ENCODE peak calls at places on chromosomes 6 and 20, in five cellular contexts. One of them, this sample, is unnamed.

GRCh38 chr20:38872036-38872435 is 54.2 kb upstream of the FAM83D start:
- DNase-seq in HepG2: no peak
- DNase-seq in GM12878: no peak
- DNase-seq in SK-N-SH: no peak
- DNase-seq in K562: no peak
- DNase-seq in this sample: no peak

GRCh38 chr20:64064145-64064698 is 1.2 kb downstream of the TCEA2 start:
- DNase-seq in HepG2: no peak
- DNase-seq in GM12878: no peak
- DNase-seq in SK-N-SH: no peak
- DNase-seq in K562: no peak
- DNase-seq in this sample: no peak

GRCh38 chr20:23783447-23783846 is 32.7 kb upstream of the CST1 start:
- DNase-seq in K562: no peak
- DNase-seq in HepG2: no peak
- DNase-seq in GM12878: no peak
- DNase-seq in SK-N-SH: no peak
- DNase-seq in this sample: no peak

GRCh38 chr6:26272171-26272631 is 92.8 kb upstream of the BTN3A2 start:
- DNase-seq in HepG2: no peak
- DNase-seq in GM12878: no peak
- DNase-seq in K562: no peak
- DNase-seq in SK-N-SH: no peak
- DNase-seq in this sample: no peak

GRCh38 chr20:50274570-50275430 is 84.2 kb downstream of the CEBPB start:
- DNase-seq in K562: no peak
- DNase-seq in SK-N-SH: no peak
- DNase-seq in HepG2: peak; percentile 85
- DNase-seq in GM12878: no peak
- DNase-seq in this sample: no peak

GRCh38 chr6:144922120-144922722 is 637.1 kb downstream of the UTRN start:
- DNase-seq in SK-N-SH: peak; percentile 38
- DNase-seq in HepG2: no peak
- DNase-seq in GM12878: no peak
- DNase-seq in K562: no peak
- DNase-seq in this sample: no peak

GRCh38 chr20:60224914-60225313 is 266.7 kb downstream of the CDH26 start:
- DNase-seq in GM12878: no peak
- DNase-seq in K562: peak; percentile 56
- DNase-seq in SK-N-SH: peak; percentile 52
- DNase-seq in HepG2: peak; percentile 38
- DNase-seq in this sample: peak; percentile 57

GRCh38 chr6:52876056-52876787 is 33.3 kb downstream of the GSTA3 start:
- DNase-seq in GM12878: no peak
- DNase-seq in HepG2: peak; percentile 18
- DNase-seq in K562: no peak
- DNase-seq in SK-N-SH: no peak
- DNase-seq in this sample: no peak

GRCh38 chr20:25020901-25021301 is 28.4 kb upstream of the APMAP start:
- DNase-seq in HepG2: no peak
- DNase-seq in GM12878: no peak
- DNase-seq in K562: no peak
- DNase-seq in SK-N-SH: no peak
- DNase-seq in this sample: no peak

GRCh38 chr6:31135710-31136109 is 3.2 kb downstream of the PSORS1C2 start:
- DNase-seq in K562: no peak
- DNase-seq in SK-N-SH: no peak
- DNase-seq in HepG2: no peak
- DNase-seq in GM12878: no peak
- DNase-seq in this sample: no peak

GRCh38 chr6:74713941-74714340 is 491.9 kb downstream of the COL12A1 start:
- DNase-seq in HepG2: no peak
- DNase-seq in GM12878: no peak
- DNase-seq in SK-N-SH: no peak
- DNase-seq in K562: no peak
- DNase-seq in this sample: no peak

GRCh38 chr20:8536219-8536618 is 404.2 kb downstream of the PLCB1 start:
- DNase-seq in GM12878: no peak
- DNase-seq in HepG2: no peak
- DNase-seq in K562: no peak
- DNase-seq in SK-N-SH: no peak
- DNase-seq in this sample: no peak

GRCh38 chr6:797479-798077 is 104.6 kb upstream of the EXOC2 start:
- DNase-seq in K562: peak; percentile 48
- DNase-seq in GM12878: no peak
- DNase-seq in SK-N-SH: peak; percentile 36
- DNase-seq in HepG2: peak; percentile 45
- DNase-seq in this sample: peak; percentile 62

GRCh38 chr6:21404577-21404976 is 189.0 kb upstream of the SOX4 start:
- DNase-seq in HepG2: no peak
- DNase-seq in K562: no peak
- DNase-seq in SK-N-SH: no peak
- DNase-seq in GM12878: no peak
- DNase-seq in this sample: no peak

GRCh38 chr6:34240329-34241248 is 3.9 kb downstream of the HMGA1 start:
- DNase-seq in K562: no peak
- DNase-seq in HepG2: no peak
- DNase-seq in GM12878: no peak
- DNase-seq in SK-N-SH: no peak
- DNase-seq in this sample: no peak

GRCh38 chr6:28353981-28354676 is 4.4 kb downstream of the ZKSCAN3 start:
- DNase-seq in HepG2: no peak
- DNase-seq in SK-N-SH: no peak
- DNase-seq in K562: peak; percentile 47
- DNase-seq in GM12878: no peak
- DNase-seq in this sample: peak; percentile 82

GRCh38 chr6:110034637-110035096 is 56.6 kb downstream of the GPR6 start:
- DNase-seq in GM12878: no peak
- DNase-seq in SK-N-SH: no peak
- DNase-seq in HepG2: no peak
- DNase-seq in K562: no peak
- DNase-seq in this sample: no peak

GRCh38 chr6:54860739-54861138 is 14.2 kb downstream of the FAM83B start:
- DNase-seq in K562: no peak
- DNase-seq in GM12878: no peak
- DNase-seq in HepG2: no peak
- DNase-seq in SK-N-SH: no peak
- DNase-seq in this sample: no peak

GRCh38 chr6:110282412-110282811 is 75.7 kb downstream of the METTL24 start:
- DNase-seq in GM12878: no peak
- DNase-seq in HepG2: no peak
- DNase-seq in K562: no peak
- DNase-seq in SK-N-SH: no peak
- DNase-seq in this sample: peak; percentile 4

GRCh38 chr6:25833136-25833535 is 1.3 kb upstream of the SLC17A1 start:
- DNase-seq in SK-N-SH: no peak
- DNase-seq in HepG2: peak; percentile 60
- DNase-seq in GM12878: no peak
- DNase-seq in K562: no peak
- DNase-seq in this sample: no peak

GRCh38 chr6:35391240-35391968 is 49.0 kb downstream of the PPARD start:
- DNase-seq in SK-N-SH: no peak
- DNase-seq in HepG2: no peak
- DNase-seq in K562: no peak
- DNase-seq in GM12878: no peak
- DNase-seq in this sample: no peak

GRCh38 chr6:14711056-14711703 is 534.7 kb upstream of the JARID2 start:
- DNase-seq in GM12878: no peak
- DNase-seq in K562: peak; percentile 76
- DNase-seq in HepG2: peak; percentile 28
- DNase-seq in SK-N-SH: peak; percentile 25
- DNase-seq in this sample: peak; percentile 48

GRCh38 chr20:58467572-58468330 is 47.4 kb downstream of the APCDD1L start:
- DNase-seq in K562: no peak
- DNase-seq in GM12878: no peak
- DNase-seq in SK-N-SH: peak; percentile 48
- DNase-seq in HepG2: no peak
- DNase-seq in this sample: no peak

GRCh38 chr20:54013397-54013941 is 56.9 kb downstream of the BCAS1 start:
- DNase-seq in HepG2: no peak
- DNase-seq in SK-N-SH: no peak
- DNase-seq in GM12878: no peak
- DNase-seq in K562: no peak
- DNase-seq in this sample: no peak

GRCh38 chr20:58839991-58840747 is 10.5 kb downstream of the GNAS-AS1 start:
- DNase-seq in GM12878: no peak
- DNase-seq in HepG2: no peak
- DNase-seq in K562: no peak
- DNase-seq in SK-N-SH: no peak
- DNase-seq in this sample: no peak

GRCh38 chr6:158793432-158793831 is 25.7 kb downstream of the EZR start:
- DNase-seq in GM12878: no peak
- DNase-seq in SK-N-SH: peak; percentile 37
- DNase-seq in HepG2: peak; percentile 66
- DNase-seq in K562: peak; percentile 55
- DNase-seq in this sample: peak; percentile 67

GRCh38 chr6:82750570-82750969 is 315.1 kb downstream of the UBE3D start:
- DNase-seq in GM12878: no peak
- DNase-seq in SK-N-SH: no peak
- DNase-seq in HepG2: no peak
- DNase-seq in K562: no peak
- DNase-seq in this sample: no peak

GRCh38 chr20:39108746-39109145 is 146.6 kb downstream of the DHX35 start:
- DNase-seq in K562: no peak
- DNase-seq in GM12878: no peak
- DNase-seq in HepG2: peak; percentile 50
- DNase-seq in SK-N-SH: no peak
- DNase-seq in this sample: no peak

GRCh38 chr20:3250091-3250504 is 11.1 kb upstream of the SLC4A11 start:
- DNase-seq in K562: peak; percentile 47
- DNase-seq in HepG2: peak; percentile 88
- DNase-seq in GM12878: no peak
- DNase-seq in SK-N-SH: no peak
- DNase-seq in this sample: peak; percentile 45

DNA sequence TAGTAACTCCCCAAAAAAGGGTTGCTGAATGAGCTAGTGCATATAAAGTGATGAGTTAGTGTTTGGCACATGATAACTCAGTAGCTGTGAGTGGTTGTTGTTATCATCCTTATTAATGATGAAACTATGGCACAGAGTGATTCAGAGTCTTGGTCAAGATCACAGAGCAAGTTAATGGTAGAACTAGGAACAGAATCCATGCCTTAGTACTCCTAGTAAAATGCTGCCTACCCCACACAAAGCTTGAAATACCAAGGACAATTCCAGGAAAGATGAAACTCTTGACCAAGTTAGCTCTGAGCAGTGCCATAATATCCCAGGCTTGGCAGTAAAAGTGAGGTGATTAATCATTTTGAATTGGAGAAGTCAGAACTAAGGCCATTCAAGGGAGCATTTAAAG is 109.1 kb upstream of the ENPP5 start:
- DNase-seq in K562: no peak
- DNase-seq in SK-N-SH: no peak
- DNase-seq in GM12878: no peak
- DNase-seq in HepG2: no peak
- DNase-seq in this sample: no peak
- TF ChIP-seq JUND in K562: no peak
- TF ChIP-seq JUND in SK-N-SH: no peak
- TF ChIP-seq JUND in GM12878: no peak
- TF ChIP-seq JUND in HepG2: no peak
- TF ChIP-seq JUND in this sample: no peak

DNA sequence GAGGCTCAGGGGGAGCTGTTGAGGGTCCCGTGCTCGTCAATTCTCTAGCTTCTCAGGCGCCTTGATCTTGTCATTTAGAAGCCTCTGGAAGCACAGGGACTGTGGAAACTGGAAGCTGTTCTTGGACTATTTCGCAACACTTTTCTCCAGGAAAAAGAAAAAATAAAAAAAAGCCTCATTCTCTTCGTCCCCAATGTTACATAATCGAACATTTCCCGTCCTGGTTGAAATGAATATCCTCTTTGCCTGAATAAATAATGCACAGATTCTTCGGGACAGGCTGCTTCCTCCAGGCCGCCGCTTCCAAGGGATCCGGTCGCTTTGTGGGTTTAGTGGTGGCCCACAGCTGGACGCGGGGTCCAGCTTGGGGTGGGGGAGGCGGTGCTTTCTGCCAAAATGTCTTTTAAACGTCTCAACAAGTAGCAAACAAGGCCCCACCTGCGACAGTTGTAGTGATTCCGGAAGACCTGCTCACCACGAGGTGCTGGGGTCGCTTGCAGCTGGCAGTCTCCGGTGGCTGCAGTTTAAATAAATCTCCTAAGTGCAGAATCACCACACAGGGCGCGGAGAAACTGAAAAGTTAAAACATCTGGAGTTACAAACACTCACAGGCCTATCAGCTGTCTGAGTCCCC is 125.9 kb upstream of the ESR1 start:
- DNase-seq in SK-N-SH: no peak
- DNase-seq in GM12878: no peak
- DNase-seq in K562: no peak
- DNase-seq in HepG2: peak; percentile 28
- DNase-seq in this sample: no peak
- TF ChIP-seq JUND in SK-N-SH: no peak
- TF ChIP-seq JUND in GM12878: no peak
- TF ChIP-seq JUND in K562: no peak
- TF ChIP-seq JUND in HepG2: no peak
- TF ChIP-seq JUND in this sample: no peak

DNA sequence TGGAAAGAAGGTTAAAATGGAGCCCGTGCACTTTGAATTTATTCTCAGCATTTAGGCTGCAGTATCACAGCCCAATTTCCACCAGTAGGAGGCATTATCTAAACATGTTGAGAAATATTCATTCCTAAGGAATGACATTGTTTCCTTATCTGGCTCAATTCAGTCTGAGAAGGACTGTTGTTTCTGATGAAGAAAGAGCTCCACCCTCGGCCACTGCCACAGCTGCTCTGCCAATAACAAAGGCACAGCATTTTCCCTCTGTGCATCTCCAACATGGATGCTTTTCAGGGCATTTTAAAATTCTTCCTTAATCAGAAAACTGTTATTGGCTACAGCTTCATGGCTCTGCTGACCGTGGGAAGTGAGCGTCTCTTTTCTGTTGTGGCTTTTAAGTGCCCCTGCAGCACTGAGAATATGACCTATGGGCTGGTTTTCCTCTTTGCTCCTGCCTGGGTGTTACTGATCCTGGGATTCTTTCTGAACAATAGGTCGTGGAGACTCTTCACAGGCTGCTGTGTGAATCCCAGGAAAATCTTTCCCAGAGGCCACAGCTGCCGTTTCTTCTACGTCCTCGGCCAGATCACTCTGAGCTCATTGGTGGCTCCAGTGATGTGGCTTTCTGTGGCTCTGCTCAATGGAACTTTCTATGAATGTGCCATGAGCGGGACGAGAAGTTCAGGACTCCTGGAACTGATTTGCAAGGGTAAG is at the start of gene CALHM5:
- DNase-seq in K562: peak; percentile 33
- DNase-seq in GM12878: no peak
- DNase-seq in HepG2: no peak
- DNase-seq in SK-N-SH: no peak
- DNase-seq in this sample: no peak
- TF ChIP-seq JUND in K562: peak; percentile 74
- TF ChIP-seq JUND in GM12878: no peak
- TF ChIP-seq JUND in HepG2: no peak
- TF ChIP-seq JUND in SK-N-SH: peak; percentile 41
- TF ChIP-seq JUND in this sample: no peak

DNA sequence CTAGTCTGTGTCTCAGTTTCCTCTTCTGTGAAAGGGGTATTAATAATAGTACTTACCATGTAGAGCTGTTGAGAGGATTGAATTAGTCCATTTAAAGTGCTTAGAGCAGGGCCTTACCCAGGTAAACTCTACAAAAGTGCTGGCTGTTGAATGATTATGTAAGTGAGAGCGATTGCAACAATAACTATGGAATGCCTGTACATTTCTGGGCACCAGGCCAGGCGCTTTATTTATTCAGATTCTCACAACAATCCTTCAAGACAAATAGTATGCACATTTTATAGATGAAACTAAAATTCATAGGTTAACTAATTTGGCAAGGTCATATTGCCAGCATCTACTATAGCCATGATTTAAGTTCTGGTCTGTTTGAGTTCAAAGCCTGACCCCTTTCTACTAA is 78.3 kb upstream of the MMS22L start:
- DNase-seq in HepG2: peak; percentile 18
- DNase-seq in K562: no peak
- DNase-seq in GM12878: no peak
- DNase-seq in SK-N-SH: no peak
- DNase-seq in this sample: peak; percentile 23
- TF ChIP-seq JUND in HepG2: no peak
- TF ChIP-seq JUND in K562: no peak
- TF ChIP-seq JUND in GM12878: no peak
- TF ChIP-seq JUND in SK-N-SH: no peak
- TF ChIP-seq JUND in this sample: no peak